ENCODE peak calls at places on chromosomes 6 and 20, in seven cellular contexts. L is neural progenitor cell, Z is tibial nerve, J is heart right ventricle, T is brain microvascular endothelial cell, E is cardiac muscle cell, W is heart left ventricle. H is an unnamed sample.
A peak's percentile ranks its signal among the peaks of the same experiment; 100 is the strongest.

GRCh38 chr6:5172057-5172683 is 87.0 kb downstream of the PPP1R3G start:
- DNase-seq in E (no peak), J (no peak), W (no peak), Z (no peak), T (no peak), L (peak; percentile 50), H (no peak)

GRCh38 chr6:160505970-160506369 is 157.8 kb downstream of the SLC22A3 start:
- DNase-seq in L (no peak), W (no peak), E (peak; percentile 72), J (no peak), T (peak; percentile 76), Z (no peak), H (no peak)

GRCh38 chr6:116280161-116280959 is 630 bp upstream of the TSPYL1 start:
- DNase-seq in E (peak; percentile 28), W (no peak), L (no peak), Z (no peak), T (no peak), J (no peak), H (no peak)

GRCh38 chr6:165762876-165763275 is 99.8 kb upstream of the PDE10A start:
- DNase-seq in W (no peak), L (no peak), T (no peak), E (no peak), Z (no peak), J (no peak), H (no peak)

GRCh38 chr6:163757506-163757905 is 343.0 kb downstream of the QKI start:
- DNase-seq in E (no peak), T (no peak), J (no peak), L (no peak), W (no peak), Z (no peak), H (no peak)

GRCh38 chr6:43355862-43356590 is 13.4 kb downstream of the ZNF318 start:
- DNase-seq in L (peak; percentile 31), W (no peak), J (peak; percentile 15), Z (no peak), T (no peak), E (peak; percentile 31), H (no peak)

GRCh38 chr20:1623501-1624250 is 3.9 kb upstream of the SIRPB1 start:
- DNase-seq in J (no peak), E (no peak), Z (no peak), T (no peak), L (no peak), W (no peak), H (no peak)

GRCh38 chr6:105678516-105678915 is 275.6 kb upstream of the PREP start:
- DNase-seq in T (no peak), W (no peak), Z (no peak), E (no peak), L (no peak), J (no peak), H (no peak)

GRCh38 chr6:53986721-53987526 is 124.3 kb upstream of the MLIP start:
- DNase-seq in L (peak; percentile 4), T (peak; percentile 67), Z (no peak), E (peak; percentile 42), W (no peak), J (no peak), H (peak; percentile 20)

GRCh38 chr6:145028144-145028818 is 707.0 kb downstream of the EPM2A start:
- DNase-seq in T (peak; percentile 48), L (peak; percentile 59), Z (no peak), J (no peak), W (no peak), E (peak; percentile 38), H (no peak)

GRCh38 chr6:130885392-130886192 is 58.4 kb downstream of the SMLR1 start:
- DNase-seq in W (peak; percentile 71), J (peak; percentile 83), E (peak; percentile 89), T (peak; percentile 75), Z (peak; percentile 94), L (peak; percentile 82), H (no peak)

GRCh38 chr6:153108320-153108719 is 22.8 kb downstream of the RGS17 start:
- DNase-seq in T (no peak), W (no peak), E (peak; percentile 53), J (no peak), L (peak; percentile 19), Z (no peak), H (no peak)

GRCh38 chr6:33248932-33249731 is 22.5 kb downstream of the VPS52 start:
- DNase-seq in L (peak; percentile 98), J (peak; percentile 98), E (peak; percentile 100), Z (peak; percentile 96), W (peak; percentile 97), T (peak; percentile 99), H (peak; percentile 98)
- TF ChIP-seq CTCF in L (no peak), J (peak; percentile 28), E (peak; percentile 14), Z (peak; percentile 16), W (peak; percentile 28), T (no peak), H (peak; percentile 50)

DNA sequence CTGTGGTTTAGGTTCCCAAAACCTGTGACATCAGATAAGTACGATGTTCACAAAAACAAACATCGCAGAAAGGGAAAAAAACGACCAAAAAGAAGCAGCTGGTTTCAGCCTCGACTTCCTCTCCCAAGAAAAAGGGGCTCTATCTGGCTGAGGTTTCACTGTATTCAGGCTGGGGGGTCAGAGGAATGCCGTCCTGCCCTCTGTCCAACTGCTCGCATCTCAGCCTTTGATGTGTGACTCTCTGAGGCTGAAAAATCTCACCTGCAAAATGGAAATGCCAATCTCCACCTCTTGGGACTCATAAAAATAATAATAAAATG is 123.6 kb upstream of the PTPN1 start:
- DNase-seq in E (no peak), L (no peak), W (no peak), J (no peak), Z (no peak), T (no peak), H (no peak)
- H3K4me3 ChIP-seq in E (no peak overlapping the region), L (no peak overlapping the region), W (no peak overlapping the region), J (no peak overlapping the region), Z (no peak overlapping the region), T (no peak overlapping the region), H (no peak overlapping the region)

GRCh38 chr20:44138859-44139258 is 48.1 kb downstream of the JPH2 start:
- DNase-seq in J (peak; percentile 54), E (no peak), Z (no peak), L (no peak), W (peak; percentile 62), T (no peak), H (no peak)
- H3K27ac ChIP-seq in J (peak overlapping the region; percentile 91), E (peak overlapping the region; percentile 100), Z (no peak overlapping the region), L (no peak overlapping the region), W (peak overlapping the region; percentile 94), T (no peak overlapping the region), H (no peak overlapping the region)

GRCh38 chr6:168004023-168004422 is 6.6 kb downstream of the KIF25 start:
- DNase-seq in J (no peak), T (no peak), W (peak; percentile 17), Z (no peak), E (no peak), L (no peak), H (no peak)
- TF ChIP-seq CTCF in J (no peak), T (no peak), W (no peak), Z (no peak), E (no peak), L (no peak), H (no peak)

DNA sequence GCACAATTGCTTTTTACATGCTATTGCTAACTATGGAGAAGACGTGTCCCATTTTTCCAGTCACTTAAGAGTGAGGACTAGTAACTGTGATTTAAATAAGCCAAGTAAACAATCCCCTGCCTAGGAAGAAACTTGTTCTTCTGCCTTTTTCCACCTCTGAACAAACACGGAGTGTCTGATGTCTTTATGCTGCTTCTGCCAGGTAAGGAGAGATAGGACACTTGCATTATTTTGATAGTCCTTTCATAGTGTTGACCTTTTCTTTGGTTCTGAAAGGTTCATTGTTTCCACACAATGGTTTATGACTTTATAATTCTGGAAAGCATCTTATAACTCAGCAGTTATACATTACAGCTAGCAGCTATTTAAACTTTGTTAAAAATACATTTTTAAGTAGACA is 8.4 kb downstream of the LRP11 start:
- DNase-seq in Z (no peak), L (no peak), T (no peak), W (no peak), E (no peak), J (no peak), H (no peak)
- H3K4me3 ChIP-seq in Z (no peak overlapping the region), L (no peak overlapping the region), T (peak overlapping the region; percentile 57), W (no peak overlapping the region), E (no peak overlapping the region), J (no peak overlapping the region), H (no peak overlapping the region)

GRCh38 chr20:10662661-10663458 is 10.9 kb downstream of the JAG1 start:
- DNase-seq in Z (no peak), T (no peak), W (no peak), J (no peak), E (no peak), L (no peak), H (no peak)

GRCh38 chr20:10667077-10667401 is 6.8 kb downstream of the JAG1 start:
- DNase-seq in T (no peak), J (peak; percentile 39), L (peak; percentile 71), Z (no peak), E (no peak), W (peak; percentile 54), H (peak; percentile 60)

GRCh38 chr20:10665791-10666190 is 8.0 kb downstream of the JAG1 start:
- DNase-seq in Z (peak; percentile 52), L (peak; percentile 61), W (no peak), J (no peak), E (peak; percentile 36), T (no peak), H (no peak)

GRCh38 chr20:10666221-10667076 is 7.3 kb downstream of the JAG1 start:
- DNase-seq in J (no peak), E (no peak), T (no peak), W (no peak), Z (no peak), L (no peak), H (no peak)

GRCh38 chr20:10665027-10665561 is 8.7 kb downstream of the JAG1 start:
- DNase-seq in L (no peak), T (no peak), W (no peak), E (no peak), Z (no peak), J (no peak), H (no peak)
- H3K27ac ChIP-seq in L (no peak overlapping the region), T (peak overlapping the region; percentile 79), W (peak overlapping the region; percentile 20), E (peak overlapping the region; percentile 46), Z (peak overlapping the region; percentile 28), J (peak overlapping the region; percentile 51), H (no peak overlapping the region)

GRCh38 chr20:18614244-18614643 is 26.4 kb downstream of the DTD1 start:
- DNase-seq in T (no peak), Z (no peak), W (no peak), E (no peak), J (no peak), L (no peak), H (no peak)

GRCh38 chr20:18611492-18611891 is 23.6 kb downstream of the DTD1 start:
- DNase-seq in T (no peak), E (no peak), Z (no peak), J (no peak), W (no peak), L (no peak), H (no peak)

GRCh38 chr20:18609741-18610140 is 21.9 kb downstream of the DTD1 start:
- DNase-seq in Z (no peak), T (no peak), E (no peak), J (no peak), L (no peak), W (no peak), H (no peak)

GRCh38 chr20:18615020-18615652 is 27.3 kb downstream of the DTD1 start:
- DNase-seq in T (no peak), L (no peak), J (no peak), W (no peak), E (no peak), Z (no peak), H (no peak)

DNA sequence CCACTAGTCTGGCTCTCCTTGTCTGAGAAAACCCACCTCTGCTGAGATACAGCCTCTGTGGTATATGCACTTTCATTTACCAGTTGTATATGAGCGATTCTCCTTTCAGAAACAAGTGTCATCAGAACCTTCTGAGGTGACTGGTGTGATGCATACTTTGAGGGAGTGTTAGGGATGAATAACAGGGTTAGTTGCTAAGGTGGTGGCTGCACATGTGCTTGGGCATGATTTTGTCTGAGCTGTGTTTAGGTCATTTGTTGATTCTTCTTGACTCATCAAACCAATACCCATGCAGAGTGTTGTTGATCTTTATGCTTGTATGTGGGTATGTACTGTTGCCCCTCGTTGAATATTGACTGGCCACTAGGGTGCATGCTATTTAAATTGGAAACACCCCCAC is 25.7 kb downstream of the DTD1 start:
- DNase-seq in L (no peak), T (peak; percentile 24), W (no peak), E (no peak), J (no peak), Z (no peak), H (no peak)
- TF ChIP-seq CTCF in L (no peak), T (no peak), W (no peak), E (no peak), J (no peak), Z (no peak), H (no peak)

H was measured in dorsolateral prefrontal cortex.